ENCODE peak calls at places on chromosomes 7 and 10, in four cellular contexts. C is left colon; Z is stimulated activated naive CD4-positive, alpha-beta T cell; J is posterior vena cava. Q is an unnamed sample.

GRCh38 chr10:93874309-93875031 is 19.3 kb upstream of the SLC35G1 start:
- DNase-seq in C (no peak), Z (no peak), J (no peak), Q (no peak)

GRCh38 chr10:88851706-88852105 is at the start of gene ANKRD22:
- DNase-seq in C (peak), Z (no peak), J (no peak), Q (no peak)

GRCh38 chr7:27160147-27160545 is 3.7 kb upstream of the HOXA7 start:
- DNase-seq in C (peak), Z (no peak), J (peak), Q (no peak)

GRCh38 chr10:79185067-79185774 is 116.5 kb downstream of the ZMIZ1 start:
- DNase-seq in C (no peak), Z (no peak), J (no peak), Q (no peak)

GRCh38 chr10:132383751-132384181 is 13.2 kb upstream of the PWWP2B start:
- DNase-seq in C (no peak), Z (no peak), J (peak), Q (no peak)

GRCh38 chr7:131355917-131356777 is 28.5 kb downstream of the MKLN1 start:
- DNase-seq in C (peak), Z (no peak), J (no peak), Q (no peak)

GRCh38 chr7:116426428-116427156 is 72.9 kb upstream of the CAV2 start:
- DNase-seq in C (peak), Z (no peak), J (no peak), Q (no peak)

GRCh38 chr7:72042855-72043254 is 369.3 kb downstream of the CALN1 start:
- DNase-seq in C (no peak), Z (no peak), J (peak), Q (no peak)

GRCh38 chr10:132386419-132386831 is 10.6 kb upstream of the PWWP2B start:
- DNase-seq in C (no peak), Z (no peak), J (peak), Q (no peak)

GRCh38 chr10:21263839-21264238 is 261.6 kb downstream of the SKIDA1 start:
- DNase-seq in C (no peak), Z (no peak), J (no peak), Q (no peak)

GRCh38 chr7:66522518-66522917 is 106.2 kb upstream of the KCTD7 start:
- DNase-seq in C (peak), Z (no peak), J (no peak), Q (no peak)

GRCh38 chr7:101435461-101436225 is 73.0 kb downstream of the COL26A1 start:
- DNase-seq in C (no peak), Z (no peak), J (no peak), Q (no peak)

GRCh38 chr7:91759205-91759863 is 121.2 kb downstream of the MTERF1 start:
- DNase-seq in C (peak), Z (no peak), J (no peak), Q (no peak)

GRCh38 chr7:29454899-29455451 is 108.7 kb upstream of the PRR15 start:
- DNase-seq in C (no peak), Z (no peak), J (no peak), Q (no peak)

GRCh38 chr7:29480456-29480855 is 83.2 kb upstream of the PRR15 start:
- DNase-seq in C (no peak), Z (no peak), J (no peak), Q (no peak)

GRCh38 chr10:100562008-100562672 is 26.4 kb downstream of the HIF1AN start:
- DNase-seq in C (peak), Z (peak), J (peak), Q (peak)

GRCh38 chr10:34351161-34351560 is 463.9 kb downstream of the PARD3 start:
- DNase-seq in C (no peak), Z (no peak), J (no peak), Q (no peak)

GRCh38 chr10:26797340-26797739 is 63.4 kb downstream of the ABI1 start:
- DNase-seq in C (no peak), Z (no peak), J (no peak), Q (no peak)

GRCh38 chr10:31345886-31346285 is 26.9 kb downstream of the ZEB1 start:
- DNase-seq in C (no peak), Z (no peak), J (no peak), Q (no peak)

GRCh38 chr7:132654150-132654549 is 77.9 kb upstream of the PLXNA4 start:
- DNase-seq in C (no peak), Z (no peak), J (no peak), Q (no peak)

GRCh38 chr7:87876759-87877234 is 504 bp downstream of the DBF4 start:
- DNase-seq in C (peak), Z (peak), J (peak), Q (no peak)

GRCh38 chr10:100878291-100878910 is 34.4 kb upstream of the SLF2 start:
- DNase-seq in C (peak), Z (peak), J (no peak), Q (no peak)

GRCh38 chr7:128357366-128357662 is 4.2 kb downstream of the PRRT4 start:
- DNase-seq in C (no peak), Z (no peak), J (no peak), Q (no peak)

Q was measured in naive thymus-derived CD8-positive, alpha-beta T cell.